ENCODE peak calls at places on chromosomes 7 and 10, in four cellular contexts. N, X, I and L are unnamed samples.

GRCh38 chr7:12709731-12710502 is 22.5 kb downstream of the ARL4A start:
- DNase-seq in N (no peak), X (no peak), I (no peak), L (no peak)

GRCh38 chr10:69061305-69062161 is 26.4 kb upstream of the SRGN start:
- DNase-seq in N (peak), I (no peak), X (no peak), L (no peak)

GRCh38 chr10:99235469-99235871 is at the start of gene HPSE2:
- DNase-seq in X (peak), N (no peak), I (no peak), L (no peak)

GRCh38 chr7:132275384-132275783 is 300.9 kb downstream of the PLXNA4 start:
- DNase-seq in I (no peak), X (no peak), N (no peak), L (no peak)

GRCh38 chr10:94075521-94075920 is 81.8 kb downstream of the PLCE1 start:
- DNase-seq in I (no peak), N (no peak), X (no peak), L (no peak)

GRCh38 chr10:99709480-99710229 is 22.3 kb downstream of the COX15 start:
- DNase-seq in X (no peak), I (peak), N (no peak), L (peak)

GRCh38 chr7:140273417-140273816 is 96.6 kb upstream of the KDM7A start:
- DNase-seq in N (no peak), X (no peak), I (no peak), L (no peak)

GRCh38 chr10:14010083-14010551 is 320.6 kb downstream of the FRMD4A start:
- DNase-seq in I (no peak), N (no peak), X (no peak), L (no peak)

GRCh38 chr10:75461672-75462649 is 30.5 kb downstream of the LRMDA start:
- DNase-seq in I (no peak), N (no peak), X (no peak), L (no peak)

GRCh38 chr7:37491919-37492694 is 43.4 kb upstream of the ELMO1 start:
- DNase-seq in I (peak), N (no peak), X (peak), L (no peak)

GRCh38 chr7:151631149-151631967 is 111.7 kb upstream of the RHEB start:
- DNase-seq in N (no peak), I (peak), X (no peak), L (no peak)
- TF ChIP-seq CTCF in N (no peak), I (no peak), X (peak), L (no peak)

DNA sequence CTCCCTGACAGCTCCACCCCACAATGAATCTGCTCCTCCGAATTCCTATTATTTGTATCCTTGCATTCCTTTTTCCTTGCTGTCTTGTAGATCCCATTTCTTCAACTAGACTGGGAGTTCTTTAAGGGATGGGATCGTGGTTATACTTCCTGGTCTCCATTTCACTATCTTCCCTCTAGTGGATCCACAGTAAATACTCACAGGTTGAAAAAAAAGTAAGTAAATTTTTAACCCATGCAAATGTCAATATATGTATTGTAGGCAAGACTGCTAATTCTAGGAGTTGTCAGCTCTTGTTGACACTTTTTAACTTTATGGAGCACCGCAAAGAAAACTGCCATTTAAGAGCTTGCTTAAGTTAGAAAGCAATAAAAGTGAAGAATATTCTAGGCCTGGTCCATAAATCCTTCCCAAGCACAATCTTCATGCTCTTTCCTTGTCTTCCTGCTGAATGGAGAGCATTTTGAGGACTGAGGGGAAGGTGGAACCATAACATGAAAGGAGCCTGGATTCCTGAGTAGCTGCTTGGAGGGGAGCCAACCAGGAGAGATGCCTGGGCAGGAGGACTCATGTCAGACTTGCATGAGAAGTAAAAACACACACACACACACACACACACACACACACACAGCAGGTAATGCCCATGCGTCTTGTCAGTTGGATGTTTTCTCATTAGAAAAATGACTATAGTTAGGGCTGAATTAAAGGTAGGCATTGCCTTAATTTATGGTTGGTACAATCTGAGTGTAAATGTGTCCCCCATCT is 32.1 kb downstream of the VWA2 start:
- DNase-seq in X (no peak), I (no peak), N (no peak), L (no peak)
- TF ChIP-seq CTCF in X (no peak), I (no peak), N (no peak), L (no peak)

GRCh38 chr10:74207681-74208080 is 56.7 kb downstream of the ADK start:
- DNase-seq in X (no peak), I (no peak), N (no peak), L (no peak)

GRCh38 chr10:74208081-74208480 is 57.1 kb downstream of the ADK start:
- DNase-seq in X (no peak), I (peak), N (no peak), L (no peak)

GRCh38 chr10:74213019-74213418 is 62.0 kb downstream of the ADK start:
- DNase-seq in N (no peak), I (no peak), X (no peak), L (no peak)

GRCh38 chr10:74208997-74209396 is 58.0 kb downstream of the ADK start:
- DNase-seq in N (no peak), I (no peak), X (no peak), L (no peak)

GRCh38 chr10:74213571-74214162 is 62.6 kb downstream of the ADK start:
- DNase-seq in X (no peak), I (peak), N (peak), L (peak)
- TF ChIP-seq CTCF in X (peak), I (no peak), N (peak), L (peak)

DNA sequence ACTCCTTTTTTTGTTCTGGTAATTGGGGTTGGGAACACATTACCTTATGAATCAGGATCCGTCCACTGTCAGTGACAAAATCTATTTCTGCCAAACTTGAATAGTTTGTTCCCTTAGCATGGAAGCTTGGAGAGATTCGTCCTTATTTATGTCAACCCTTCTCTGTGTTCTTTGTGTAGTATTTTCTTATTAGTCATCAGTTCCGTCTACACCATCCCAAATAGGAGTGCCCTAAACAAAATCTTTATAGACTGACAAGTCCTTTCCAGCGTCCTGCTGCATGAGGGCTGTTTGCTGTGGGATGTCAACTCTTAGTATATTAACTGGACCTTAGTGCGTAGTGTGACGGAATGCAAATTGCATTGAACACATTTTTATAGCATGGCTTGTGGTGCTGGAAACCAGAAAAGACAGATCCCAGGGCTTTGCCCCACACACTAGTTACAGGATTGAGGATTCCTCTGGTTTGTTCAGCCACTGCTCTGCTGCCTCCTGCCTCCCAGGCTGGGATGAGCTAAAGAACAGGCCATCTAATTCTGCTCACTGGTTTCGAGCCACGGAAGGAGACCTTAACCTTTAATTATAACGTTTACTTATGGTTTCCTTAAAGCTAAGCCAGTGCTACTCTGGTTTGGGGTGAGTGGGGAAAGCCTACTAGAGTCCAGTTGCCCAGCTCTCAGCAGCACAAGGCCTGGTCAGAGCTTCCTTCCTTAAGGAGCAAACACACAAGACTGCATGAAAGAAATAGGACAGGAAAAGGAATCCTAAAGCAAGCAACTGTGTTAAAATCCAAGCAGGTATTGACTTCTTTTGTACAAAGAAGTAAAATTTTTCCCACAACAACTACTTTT is 194.4 kb downstream of the CCSER2 start:
- DNase-seq in X (no peak), N (no peak), I (no peak), L (no peak)
- TF ChIP-seq CTCF in X (no peak), N (no peak), I (no peak), L (no peak)

GRCh38 chr7:27245798-27246691 is 3.4 kb downstream of the EVX1 start:
- DNase-seq in X (no peak), I (no peak), N (no peak), L (peak)

GRCh38 chr7:27248911-27249723 is 6.5 kb downstream of the EVX1 start:
- DNase-seq in I (no peak), X (no peak), N (no peak), L (no peak)

GRCh38 chr7:27248427-27248806 is 5.8 kb downstream of the EVX1 start:
- DNase-seq in N (no peak), I (no peak), X (no peak), L (no peak)

GRCh38 chr7:27247000-27247399 is 4.4 kb downstream of the EVX1 start:
- DNase-seq in N (no peak), X (no peak), I (no peak), L (no peak)

GRCh38 chr7:27247452-27248426 is 5.1 kb downstream of the EVX1 start:
- DNase-seq in X (no peak), I (no peak), N (no peak), L (no peak)
- TF ChIP-seq CTCF in X (no peak), I (no peak), N (no peak), L (no peak)

DNA sequence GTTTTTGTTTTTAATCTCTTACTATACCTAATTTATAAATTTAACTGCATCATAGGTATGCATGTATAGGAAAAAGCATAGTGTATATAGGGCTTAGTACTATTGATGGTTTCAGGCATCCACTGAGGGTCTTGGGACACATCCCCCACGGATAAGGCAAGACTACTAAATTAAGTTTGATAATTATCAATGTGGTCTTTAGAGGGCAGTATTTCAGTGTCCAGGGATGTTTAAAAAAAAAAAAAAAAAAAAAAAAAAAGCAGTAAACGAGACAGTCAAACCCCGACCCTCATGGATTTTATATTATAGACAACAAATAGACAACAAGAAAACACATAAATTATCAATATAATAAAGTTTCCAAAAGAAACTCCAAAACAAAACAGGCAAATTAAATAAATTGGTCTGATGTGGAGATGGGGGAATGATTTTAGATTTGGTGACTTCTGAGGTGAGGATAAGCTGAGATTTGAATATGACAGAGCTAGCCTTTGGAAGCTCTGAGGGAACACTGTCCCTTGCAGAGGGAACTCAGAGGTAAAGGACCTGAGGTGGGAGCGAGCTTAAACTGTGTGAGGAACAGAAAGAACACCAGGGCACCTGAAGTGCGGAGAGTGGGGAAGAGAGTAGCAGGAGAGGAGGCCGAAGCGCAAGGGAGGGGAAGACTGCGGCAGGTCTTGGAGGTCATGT is 14.8 kb downstream of the ACSM6 start:
- DNase-seq in N (no peak), I (no peak), X (no peak), L (no peak)
- TF ChIP-seq CTCF in N (no peak), I (no peak), X (peak), L (no peak)

GRCh38 chr7:29748286-29749099 is 57.8 kb upstream of the WIPF3 start:
- DNase-seq in I (no peak), X (no peak), N (no peak), L (no peak)
- TF ChIP-seq CTCF in I (peak), X (peak), N (no peak), L (peak)

GRCh38 chr10:131858583-131859340 is 42.0 kb upstream of the PPP2R2D start:
- DNase-seq in N (no peak), I (no peak), X (no peak), L (no peak)
- TF ChIP-seq CTCF in N (no peak), I (no peak), X (no peak), L (no peak)

GRCh38 chr7:108109216-108109908 is 20.8 kb downstream of the LAMB4 start:
- DNase-seq in X (no peak), N (no peak), I (no peak), L (peak)
- TF ChIP-seq CTCF in X (peak), N (no peak), I (no peak), L (peak)